ENCODE peak calls at places on chromosome 7, in four cellular contexts. S is Peyer's patch, H is heart left ventricle, O is GM13976. V is an unnamed sample.

GRCh38 chr7:109956916-109957315 is 1134.0 kb upstream of the LRRN3 start:
- DNase-seq in S (no peak), H (no peak), O (no peak), V (no peak)

GRCh38 chr7:136023134-136023869 is 46.1 kb upstream of the MTPN start:
- DNase-seq in S (no peak), H (no peak), O (no peak), V (no peak)

GRCh38 chr7:87413951-87414381 is 61.5 kb downstream of the ABCB4 start:
- DNase-seq in S (no peak), H (no peak), O (no peak), V (no peak)

GRCh38 chr7:44282601-44283171 is 42.7 kb downstream of the CAMK2B start:
- DNase-seq in S (peak), H (peak), O (no peak), V (no peak)

GRCh38 chr7:151623766-151624165 is 104.1 kb upstream of the RHEB start:
- DNase-seq in S (no peak), H (no peak), O (no peak), V (no peak)

GRCh38 chr7:132755538-132756481 is 179.5 kb upstream of the PLXNA4 start:
- DNase-seq in S (no peak), H (no peak), O (no peak), V (no peak)

GRCh38 chr7:92496876-92497275 is 19.1 kb upstream of the ERVW-1 start:
- DNase-seq in S (no peak), H (no peak), O (no peak), V (no peak)

GRCh38 chr7:7251742-7252141 is 69.4 kb downstream of the C1GALT1 start:
- DNase-seq in S (no peak), H (no peak), O (peak), V (peak)

GRCh38 chr7:98687331-98687863 is 70.3 kb downstream of the NPTX2 start:
- DNase-seq in S (no peak), H (no peak), O (no peak), V (no peak)

GRCh38 chr7:31513790-31514189 is at the start of gene ITPRID1:
- DNase-seq in S (no peak), H (no peak), O (no peak), V (no peak)

GRCh38 chr7:55983537-55983936 is 19.2 kb downstream of the NIPSNAP2 start:
- DNase-seq in S (no peak), H (no peak), O (no peak), V (no peak)

DNA sequence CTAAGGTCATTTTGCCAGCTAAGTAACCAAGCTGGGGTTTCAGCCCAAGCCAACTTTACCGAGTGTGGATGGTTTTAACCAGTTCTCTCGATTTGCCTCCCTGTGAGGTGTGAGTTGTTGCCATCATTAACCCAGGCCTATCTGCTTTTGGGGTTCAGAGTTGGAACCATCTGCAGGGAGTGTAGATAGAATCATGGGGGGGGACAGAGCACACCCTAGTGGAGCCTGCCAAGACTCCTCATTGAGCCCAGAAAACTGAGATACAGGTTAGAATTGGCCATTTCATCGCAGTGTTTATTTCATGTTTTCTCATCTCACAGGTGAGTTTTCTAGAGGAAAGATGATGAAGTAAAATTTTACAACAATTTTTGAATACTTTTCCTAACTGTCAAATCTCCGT is 133.6 kb downstream of the SDK1 start:
- DNase-seq in S (no peak), H (no peak), O (no peak), V (no peak)
- TF ChIP-seq CTCF in S (no peak), H (no peak), O (no peak), V (no peak)

GRCh38 chr7:40833541-40834234 is 698.9 kb downstream of the SUGCT start:
- DNase-seq in S (no peak), H (no peak), O (no peak), V (no peak)
- TF ChIP-seq CTCF in S (no peak), H (no peak), O (no peak), V (no peak)

GRCh38 chr7:26620352-26620751 is 244.0 kb downstream of the SKAP2 start:
- DNase-seq in S (no peak), H (no peak), O (no peak), V (no peak)
- TF ChIP-seq CTCF in S (no peak), H (no peak), O (no peak), V (no peak)

GRCh38 chr7:149764481-149765398 is 8.6 kb downstream of the ZNF467 start:
- DNase-seq in S (no peak), H (no peak), O (no peak), V (no peak)
- TF ChIP-seq CTCF in S (no peak), H (no peak), O (no peak), V (no peak)

GRCh38 chr7:150324366-150324961 is 1.1 kb upstream of the ACTR3C start:
- DNase-seq in S (no peak), H (no peak), O (peak), V (no peak)

GRCh38 chr7:150323682-150324365 is 479 bp upstream of the ACTR3C start:
- DNase-seq in S (no peak), H (no peak), O (peak), V (no peak)

GRCh38 chr7:150321788-150322113 is 1.4 kb upstream of the LRRC61 start:
- DNase-seq in S (no peak), H (no peak), O (no peak), V (no peak)

GRCh38 chr7:150322114-150322832 is 882 bp upstream of the LRRC61 start:
- DNase-seq in S (no peak), H (no peak), O (no peak), V (peak)

GRCh38 chr7:150322833-150323681 is at the start of the genes ACTR3C and LRRC61:
- DNase-seq in S (peak), H (peak), O (peak), V (peak)
- TF ChIP-seq CTCF in S (peak), H (no peak), O (peak), V (peak)

DNA sequence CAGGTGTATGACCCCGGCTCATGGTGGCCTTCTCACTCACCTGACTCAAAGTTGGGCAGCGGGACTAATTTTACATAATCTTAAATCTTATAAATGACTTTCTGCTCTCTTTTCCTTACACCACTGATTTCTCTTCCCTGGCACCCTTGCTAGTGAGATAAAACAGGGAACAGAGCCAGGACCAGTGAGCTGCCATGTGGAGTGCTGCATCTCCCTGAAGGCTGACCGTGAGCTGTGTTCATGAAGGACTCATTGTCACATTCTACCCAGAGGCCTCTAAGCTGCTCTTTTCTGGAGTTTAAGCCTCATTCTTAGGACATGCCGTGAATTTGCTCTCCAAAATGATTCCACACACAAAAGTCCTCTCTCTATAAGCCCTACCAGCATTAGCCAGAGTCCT is 762.3 kb downstream of the AUTS2 start:
- DNase-seq in S (no peak), H (peak), O (no peak), V (no peak)
- TF ChIP-seq CTCF in S (no peak), H (no peak), O (no peak), V (no peak)

GRCh38 chr7:111858331-111858730 is 296.0 kb upstream of the IMMP2L start:
- DNase-seq in S (no peak), H (no peak), O (no peak), V (no peak)

GRCh38 chr7:111855161-111855841 is 293.0 kb upstream of the IMMP2L start:
- DNase-seq in S (no peak), H (no peak), O (peak), V (peak)

GRCh38 chr7:111855842-111856227 is 293.5 kb upstream of the IMMP2L start:
- DNase-seq in S (no peak), H (no peak), O (no peak), V (peak)

GRCh38 chr7:111852081-111852480 is 289.8 kb upstream of the IMMP2L start:
- DNase-seq in S (no peak), H (no peak), O (no peak), V (no peak)

DNA sequence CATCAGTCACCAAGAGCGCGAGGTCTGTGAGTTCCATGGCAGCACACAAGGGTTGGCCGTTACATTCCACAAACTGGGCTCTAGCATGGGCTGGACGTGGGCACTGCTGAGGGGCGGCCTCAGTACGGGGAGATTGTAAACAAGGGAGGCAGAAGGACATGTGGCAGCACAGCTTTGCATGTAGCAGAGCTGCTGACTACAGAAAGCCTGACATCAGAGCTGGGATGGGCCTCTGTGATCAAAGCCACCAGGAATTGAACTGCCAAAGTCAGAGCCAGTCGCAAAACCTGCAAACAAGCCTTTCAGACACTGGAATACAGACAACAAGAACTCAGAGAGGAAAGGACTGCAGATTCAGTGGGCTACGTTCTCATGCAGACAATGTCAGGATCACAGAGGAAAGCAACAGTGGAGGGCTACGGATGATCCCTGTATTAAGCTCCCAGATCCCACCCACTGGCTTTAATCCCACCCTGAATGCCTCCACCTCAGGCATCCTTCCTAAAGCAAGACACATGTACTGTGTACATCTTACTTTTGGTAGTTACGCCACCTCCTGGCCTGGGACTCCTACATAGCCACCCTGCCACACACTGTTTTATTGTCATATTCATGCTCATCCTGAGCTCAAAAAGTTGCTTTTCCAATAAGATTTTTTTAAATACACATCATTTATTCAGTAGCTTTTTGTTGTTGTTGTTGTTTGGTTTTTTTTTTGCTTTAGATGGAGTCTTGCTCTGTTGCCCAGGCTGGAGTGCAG is 291.1 kb upstream of the IMMP2L start:
- DNase-seq in S (no peak), H (no peak), O (no peak), V (no peak)
- TF ChIP-seq CTCF in S (no peak), H (no peak), O (no peak), V (no peak)

GRCh38 chr7:142960955-142961512 is 1.1 kb downstream of the KEL start:
- DNase-seq in S (no peak), H (no peak), O (no peak), V (no peak)
- TF ChIP-seq CTCF in S (peak), H (no peak), O (no peak), V (no peak)

GRCh38 chr7:143216151-143216550 is 5.7 kb upstream of the TAS2R40 start:
- DNase-seq in S (no peak), H (no peak), O (no peak), V (no peak)
- TF ChIP-seq CTCF in S (no peak), H (no peak), O (no peak), V (no peak)

V was measured in GM20000.